ENCODE peak calls at places on chromosomes 16 and 17, in six cellular contexts. Z, J, G, R, F and Q are unnamed samples.

GRCh38 chr17:82234211-82235055 is 5.6 kb downstream of the SLC16A3 start:
- DNase-seq in Z (no peak), G (peak; percentile 72), F (no peak), J (no peak), R (no peak), Q (peak; percentile 73)

GRCh38 chr16:66924527-66925321 is 611 bp downstream of the RRAD start:
- DNase-seq in Z (peak; percentile 27), F (peak; percentile 51), J (no peak), R (peak; percentile 55), G (peak; percentile 67), Q (no peak)

GRCh38 chr16:16080465-16081065 is 131.1 kb downstream of the ABCC1 start:
- DNase-seq in G (no peak), R (no peak), J (no peak), Z (no peak), F (no peak), Q (no peak)

GRCh38 chr16:49857423-49858181 is 1.7 kb upstream of the ZNF423 start:
- DNase-seq in G (peak; percentile 66), F (peak; percentile 71), J (no peak), Z (peak; percentile 78), R (peak; percentile 80), Q (peak; percentile 84)

GRCh38 chr17:40371261-40371929 is 6.9 kb upstream of the GJD3 start:
- DNase-seq in J (no peak), G (no peak), R (no peak), F (no peak), Z (no peak), Q (no peak)

GRCh38 chr16:65121870-65122723 is at the start of gene CDH11:
- DNase-seq in G (peak; percentile 11), Z (no peak), R (peak; percentile 37), J (no peak), F (peak; percentile 93), Q (peak; percentile 91)

GRCh38 chr17:66976781-66977201 is 12.3 kb downstream of the CACNG4 start:
- DNase-seq in G (peak; percentile 53), F (no peak), J (no peak), Z (no peak), R (no peak), Q (no peak)

GRCh38 chr17:68289936-68290267 is 1.0 kb downstream of the SLC16A6 start:
- DNase-seq in Z (no peak), F (no peak), J (no peak), G (no peak), R (no peak), Q (no peak)

GRCh38 chr17:41730479-41730878 is 4.0 kb downstream of the HAP1 start:
- DNase-seq in Z (no peak), J (no peak), G (no peak), R (no peak), F (no peak), Q (no peak)

GRCh38 chr16:21634216-21634615 is 18.2 kb downstream of the IGSF6 start:
- DNase-seq in F (no peak), Z (no peak), J (no peak), R (no peak), G (no peak), Q (no peak)

GRCh38 chr16:1197237-1197866 is 27.7 kb downstream of the TPSG1 start:
- DNase-seq in J (no peak), R (no peak), Z (no peak), G (no peak), F (no peak), Q (no peak)
- H3K4me3 ChIP-seq in J (no peak overlapping the region), R (no peak overlapping the region), Z (no peak overlapping the region), G (no peak overlapping the region), F (no peak overlapping the region), Q (no peak overlapping the region)

GRCh38 chr17:78322858-78323455 is 36.9 kb downstream of the SOCS3 start:
- DNase-seq in J (no peak), G (peak; percentile 66), Z (no peak), F (no peak), R (no peak), Q (peak; percentile 85)
- H3K27ac ChIP-seq in J (no peak overlapping the region), G (peak overlapping the region; percentile 83), Z (no peak overlapping the region), F (peak overlapping the region; percentile 80), R (peak overlapping the region; percentile 72), Q (peak overlapping the region; percentile 9)

GRCh38 chr16:82899731-82900454 is 273.1 kb downstream of the CDH13 start:
- DNase-seq in J (no peak), Z (no peak), R (no peak), F (no peak), G (no peak), Q (no peak)

GRCh38 chr16:82891424-82891823 is 264.7 kb downstream of the CDH13 start:
- DNase-seq in J (no peak), R (no peak), F (no peak), G (no peak), Z (no peak), Q (no peak)

GRCh38 chr16:82892327-82892726 is 265.6 kb downstream of the CDH13 start:
- DNase-seq in J (no peak), F (no peak), R (no peak), G (no peak), Z (no peak), Q (no peak)

GRCh38 chr16:82891918-82892317 is 265.1 kb downstream of the CDH13 start:
- DNase-seq in G (no peak), Z (no peak), J (no peak), R (no peak), F (no peak), Q (no peak)

GRCh38 chr16:82895843-82896242 is 269.1 kb downstream of the CDH13 start:
- DNase-seq in J (no peak), Z (no peak), G (no peak), F (no peak), R (no peak), Q (no peak)
- TF ChIP-seq CTCF in J (no peak), Z (no peak), G (no peak), F (no peak), R (no peak), Q (no peak)

GRCh38 chr16:4612977-4613635 is 1.6 kb downstream of the UBALD1 start:
- DNase-seq in Z (no peak), F (no peak), G (no peak), R (no peak), J (no peak), Q (no peak)
- H3K4me3 ChIP-seq in Z (peak overlapping the region; percentile 85), F (peak overlapping the region; percentile 95), G (peak overlapping the region; percentile 73), R (peak overlapping the region; percentile 83), J (peak overlapping the region; percentile 84), Q (peak overlapping the region; percentile 100)

GRCh38 chr16:68273459-68273858 is 9.1 kb downstream of the SLC7A6 start:
- DNase-seq in F (no peak), G (no peak), R (no peak), J (no peak), Z (no peak), Q (no peak)

GRCh38 chr16:68274441-68274840 is 10.1 kb downstream of the SLC7A6 start:
- DNase-seq in J (no peak), F (no peak), R (no peak), G (peak; percentile 54), Z (no peak), Q (no peak)

GRCh38 chr16:68275611-68276191 is 11.4 kb downstream of the SLC7A6 start:
- DNase-seq in R (no peak), G (no peak), J (no peak), F (no peak), Z (peak; percentile 80), Q (no peak)

GRCh38 chr16:68272501-68273209 is 8.3 kb downstream of the SLC7A6 start:
- DNase-seq in R (peak; percentile 31), F (no peak), J (no peak), Z (peak; percentile 91), G (no peak), Q (no peak)

DNA sequence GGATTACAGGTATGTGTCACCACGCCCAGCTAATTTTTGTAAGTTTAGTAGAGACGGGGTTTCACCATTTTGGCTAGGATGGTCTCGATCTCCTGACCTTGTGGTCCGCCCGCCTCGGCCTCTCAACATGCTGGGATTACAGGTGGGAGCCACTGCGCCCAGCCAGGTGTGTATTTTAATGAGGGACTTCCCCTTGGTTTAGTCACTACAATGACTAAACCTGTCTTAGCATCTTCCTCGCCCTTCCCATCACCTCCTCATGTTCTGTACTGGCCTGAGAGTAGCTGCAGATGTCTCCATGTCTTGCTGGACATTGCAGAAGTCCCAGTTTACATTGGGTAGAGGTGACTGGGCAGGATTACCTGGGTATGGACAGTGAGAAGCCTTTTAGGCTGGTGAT is 9.6 kb downstream of the SLC7A6 start:
- DNase-seq in G (no peak), F (no peak), R (no peak), Z (no peak), J (no peak), Q (no peak)
- H3K27ac ChIP-seq in G (peak overlapping the region; percentile 95), F (no peak overlapping the region), R (no peak overlapping the region), Z (peak overlapping the region; percentile 79), J (peak overlapping the region; percentile 13), Q (no peak overlapping the region)

GRCh38 chr17:58215685-58216084 is 3.4 kb downstream of the MKS1 start:
- DNase-seq in G (no peak), R (no peak), Z (no peak), J (no peak), F (no peak), Q (no peak)
- TF ChIP-seq CTCF in G (no peak), R (no peak), Z (peak; percentile 3), J (no peak), F (no peak), Q (no peak)